ENCODE peak calls at places on chromosomes 6 and 20, in four cellular contexts. A, R, Y and E are unnamed samples.

GRCh38 chr20:57047281-57048026 is 219.0 kb downstream of the BMP7 start:
- DNase-seq in Y (no peak), R (peak; percentile 41), A (no peak), E (no peak)

GRCh38 chr6:126033696-126034095 is 47.4 kb downstream of the TRMT11 start:
- DNase-seq in Y (no peak), R (no peak), A (no peak), E (peak; percentile 90)

GRCh38 chr6:85041376-85041775 is 277.0 kb upstream of the TBX18 start:
- DNase-seq in A (no peak), Y (no peak), R (no peak), E (no peak)

GRCh38 chr6:87350516-87350915 is 5.9 kb downstream of the C6orf163 start:
- DNase-seq in Y (no peak), R (no peak), A (no peak), E (no peak)

GRCh38 chr6:152948150-152948768 is 34.6 kb downstream of the FBXO5 start:
- DNase-seq in R (peak; percentile 10), A (no peak), Y (no peak), E (peak; percentile 40)

GRCh38 chr6:156557269-156557885 is 219.8 kb upstream of the ARID1B start:
- DNase-seq in A (peak; percentile 71), Y (no peak), R (no peak), E (peak; percentile 82)

GRCh38 chr6:110430236-110430635 is 14.9 kb upstream of the DDO start:
- DNase-seq in Y (no peak), A (peak; percentile 65), R (no peak), E (no peak)

GRCh38 chr20:13017235-13017634 is 8.5 kb downstream of the SPTLC3 start:
- DNase-seq in R (no peak), Y (no peak), A (no peak), E (no peak)

GRCh38 chr6:138618168-138618567 is 118.9 kb upstream of the NHSL1 start:
- DNase-seq in A (no peak), R (no peak), Y (no peak), E (no peak)

GRCh38 chr6:156781882-156782631 is 4.9 kb downstream of the ARID1B start:
- DNase-seq in A (no peak), Y (no peak), R (no peak), E (no peak)

GRCh38 chr20:22333885-22334545 is 250.4 kb downstream of the FOXA2 start:
- DNase-seq in A (peak; percentile 68), R (peak; percentile 37), Y (no peak), E (peak; percentile 62)

GRCh38 chr6:5315883-5316282 is 54.6 kb downstream of the FARS2 start:
- DNase-seq in Y (no peak), R (no peak), A (no peak), E (no peak)

GRCh38 chr6:21769405-21769851 is 175.9 kb downstream of the SOX4 start:
- DNase-seq in Y (no peak), R (no peak), A (peak; percentile 62), E (peak; percentile 97)

GRCh38 chr6:7073810-7074525 is 33.8 kb upstream of the RREB1 start:
- DNase-seq in R (peak; percentile 11), Y (no peak), A (no peak), E (no peak)

GRCh38 chr6:11397622-11398450 is 139.7 kb upstream of the TMEM170B start:
- DNase-seq in A (no peak), R (no peak), Y (no peak), E (no peak)

GRCh38 chr20:57501461-57502330 is 23.2 kb downstream of the CTCFL start:
- DNase-seq in R (peak; percentile 97), Y (no peak), A (peak; percentile 41), E (peak; percentile 63)

GRCh38 chr6:53233309-53233708 is 84.7 kb upstream of the GCM1 start:
- DNase-seq in A (no peak), R (no peak), Y (no peak), E (no peak)

GRCh38 chr6:5979650-5980427 is 26.9 kb downstream of the NRN1 start:
- DNase-seq in A (no peak), Y (no peak), R (no peak), E (no peak)

GRCh38 chr6:89495961-89496535 is 63.1 kb downstream of the ANKRD6 start:
- DNase-seq in Y (no peak), A (no peak), R (no peak), E (peak; percentile 87)

GRCh38 chr6:116966675-116967576 is 89.9 kb downstream of the RFX6 start:
- DNase-seq in Y (no peak), A (no peak), R (no peak), E (no peak)

GRCh38 chr6:52399511-52400315 is 20.4 kb upstream of the EFHC1 start:
- DNase-seq in A (peak; percentile 55), Y (no peak), R (no peak), E (peak; percentile 78)

GRCh38 chr6:32369678-32370077 is 2.0 kb downstream of the TSBP1 start:
- DNase-seq in R (no peak), A (no peak), Y (no peak), E (no peak)

GRCh38 chr20:42974347-42974746 is 215.4 kb downstream of the PTPRT start:
- DNase-seq in A (no peak), R (no peak), Y (no peak), E (no peak)

GRCh38 chr6:128280960-128281359 is 239.4 kb downstream of the PTPRK start:
- DNase-seq in R (no peak), A (peak; percentile 58), Y (no peak), E (peak; percentile 63)

GRCh38 chr6:46011241-46012085 is 4.2 kb downstream of the CLIC5 start:
- DNase-seq in Y (no peak), R (no peak), A (no peak), E (no peak)

GRCh38 chr20:34111057-34111711 is 859 bp downstream of the EIF2S2 start:
- DNase-seq in R (peak; percentile 43), A (no peak), Y (no peak), E (peak; percentile 66)

GRCh38 chr6:69796081-69796626 is 656 bp downstream of the LMBRD1 start:
- DNase-seq in R (peak; percentile 84), A (peak; percentile 77), Y (no peak), E (peak; percentile 95)

GRCh38 chr20:11012975-11013374 is 339.2 kb upstream of the JAG1 start:
- DNase-seq in A (no peak), R (no peak), Y (no peak), E (no peak)

GRCh38 chr20:4666001-4666470 is 55.7 kb upstream of the PRND start:
- DNase-seq in R (no peak), A (no peak), Y (no peak), E (no peak)

GRCh38 chr20:1402149-1402548 is 9.3 kb upstream of the FKBP1A start:
- DNase-seq in Y (no peak), A (no peak), R (no peak), E (no peak)

GRCh38 chr20:24722586-24722985 is 226.5 kb upstream of the CST7 start:
- DNase-seq in A (no peak), Y (no peak), R (no peak), E (no peak)

GRCh38 chr20:38181207-38181693 is 16.2 kb upstream of the TGM2 start:
- DNase-seq in R (peak; percentile 75), Y (no peak), A (no peak), E (no peak)

GRCh38 chr20:38179846-38180245 is 14.8 kb upstream of the TGM2 start:
- DNase-seq in A (no peak), Y (no peak), R (no peak), E (no peak)

GRCh38 chr20:38178581-38178980 is 13.5 kb upstream of the TGM2 start:
- DNase-seq in A (no peak), Y (no peak), R (no peak), E (no peak)

GRCh38 chr20:38181971-38182370 is 16.9 kb upstream of the TGM2 start:
- DNase-seq in R (no peak), A (no peak), Y (no peak), E (no peak)

DNA sequence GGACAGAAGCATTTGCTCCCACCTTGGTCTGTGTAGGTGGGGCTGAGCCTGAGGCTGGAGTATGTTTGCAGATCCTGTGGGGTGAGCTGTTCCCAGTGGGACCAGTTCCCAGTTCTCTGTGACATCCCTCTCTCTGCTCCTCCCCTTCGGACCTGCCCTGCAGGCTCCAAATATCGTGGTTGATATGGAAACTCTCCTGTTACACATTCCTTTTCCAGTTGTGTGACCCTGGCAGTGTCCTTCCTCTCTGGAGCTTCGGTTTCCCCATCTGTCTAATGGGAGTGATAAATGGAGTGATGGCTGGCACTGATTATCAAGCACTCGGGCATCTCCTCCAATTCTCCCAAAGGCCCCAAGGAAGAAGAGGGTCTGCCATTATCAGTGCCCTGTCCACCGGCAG is 15.7 kb upstream of the TGM2 start:
- DNase-seq in Y (no peak), R (peak; percentile 77), A (no peak), E (no peak)
- H3K27ac ChIP-seq in Y (no peak overlapping the region), R (no peak overlapping the region), A (no peak overlapping the region), E (no peak overlapping the region)

GRCh38 chr20:53869466-53870258 is 200.7 kb downstream of the BCAS1 start:
- DNase-seq in A (peak; percentile 80), Y (no peak), R (peak; percentile 76), E (peak; percentile 91)

GRCh38 chr20:53865905-53866786 is 204.2 kb downstream of the BCAS1 start:
- DNase-seq in Y (no peak), R (peak; percentile 73), A (peak; percentile 62), E (peak; percentile 93)

GRCh38 chr20:53870426-53871199 is 199.8 kb downstream of the BCAS1 start:
- DNase-seq in R (no peak), A (no peak), Y (no peak), E (peak; percentile 55)

GRCh38 chr20:53866787-53867740 is 203.3 kb downstream of the BCAS1 start:
- DNase-seq in A (no peak), R (no peak), Y (no peak), E (peak; percentile 71)

GRCh38 chr20:53867741-53868351 is 202.5 kb downstream of the BCAS1 start:
- DNase-seq in R (no peak), Y (no peak), A (no peak), E (no peak)
- H2BK120ac ChIP-seq in R (peak overlapping the region; percentile 92), Y (peak overlapping the region; percentile 34), A (no peak overlapping the region), E (peak overlapping the region; percentile 45)

GRCh38 chr20:3150908-3151307 is 8.8 kb downstream of the FASTKD5 start:
- DNase-seq in Y (no peak), A (no peak), R (no peak), E (no peak)
- H3K79me2 ChIP-seq in Y (peaks cover 4% of the 10 kb centered on the region), A (peaks cover 14% of the 10 kb centered on the region), R (no peaks in the 10 kb centered on the region), E (peaks cover 17% of the 10 kb centered on the region)

DNA sequence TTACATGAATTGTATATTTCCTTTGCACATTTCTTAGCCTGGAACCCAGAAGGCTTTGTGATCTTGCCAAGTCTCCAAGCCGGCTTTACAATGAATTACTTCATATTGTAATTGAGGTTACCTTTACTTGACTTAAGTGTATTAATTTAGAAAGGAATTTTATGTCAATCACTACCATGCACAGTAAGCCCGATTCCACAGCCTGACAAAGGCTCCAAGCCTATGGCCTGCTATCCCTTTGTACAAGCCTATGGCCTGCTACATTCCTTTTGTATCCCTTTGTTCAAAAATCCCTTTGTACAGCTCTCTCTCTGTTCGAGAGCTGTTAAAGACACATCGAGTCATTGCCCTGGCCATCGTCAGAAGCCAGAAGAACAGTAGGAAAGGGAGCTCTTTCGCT is 2.8 kb upstream of the EDN3 start:
- DNase-seq in Y (no peak), R (no peak), A (no peak), E (no peak)
- H3K27ac ChIP-seq in Y (no peak overlapping the region), R (no peak overlapping the region), A (no peak overlapping the region), E (no peak overlapping the region)

GRCh38 chr20:61801428-61801827 is 264.3 kb downstream of the TAF4 start:
- DNase-seq in R (no peak), Y (no peak), A (no peak), E (no peak)
- H2BK120ac ChIP-seq in R (no peak overlapping the region), Y (no peak overlapping the region), A (no peak overlapping the region), E (no peak overlapping the region)

GRCh38 chr6:57173886-57174510 is 1.9 kb downstream of the BAG2 start:
- DNase-seq in R (peak; percentile 36), Y (no peak), A (peak; percentile 28), E (peak; percentile 82)
- H3K79me2 ChIP-seq in R (peaks cover 11% of the 10 kb centered on the region), Y (peaks cover 3% of the 10 kb centered on the region), A (peaks cover 16% of the 10 kb centered on the region), E (peaks cover 19% of the 10 kb centered on the region)

GRCh38 chr6:82268301-82268846 is 20.8 kb upstream of the IBTK start:
- DNase-seq in Y (no peak), A (no peak), R (no peak), E (no peak)
- H3K27ac ChIP-seq in Y (no peak overlapping the region), A (no peak overlapping the region), R (no peak overlapping the region), E (no peak overlapping the region)